ENCODE peak calls at places on chromosomes 12 and 14, in six cellular contexts. P is Right ventricle myocardium inferior, B is aorta, Q is lung, V is T-cell, L is HCT116. Z is an unnamed sample.

GRCh38 chr14:35336171-35337073 is 44.2 kb downstream of the PSMA6 start:
- ATAC-seq in Q (peak), L (no peak), V (no peak), P (peak), B (peak), Z (no peak)

GRCh38 chr12:47882796-47883546 is 21.8 kb downstream of the VDR start:
- ATAC-seq in P (peak), Q (peak), B (peak), L (no peak), V (peak), Z (peak)

GRCh38 chr14:103711516-103712431 is 3.5 kb downstream of the XRCC3 start:
- ATAC-seq in L (no peak), B (peak), Q (no peak), V (no peak), P (peak), Z (no peak)

GRCh38 chr12:75724913-75725312 is 213.5 kb upstream of the KRR1 start:
- ATAC-seq in Q (peak), B (peak), L (peak), V (no peak), P (peak), Z (no peak)

GRCh38 chr14:78970677-78971076 is 800.5 kb downstream of the NRXN3 start:
- ATAC-seq in V (no peak), Q (no peak), P (no peak), B (no peak), L (no peak), Z (no peak)

GRCh38 chr14:32820686-32821085 is 118.0 kb upstream of the NPAS3 start:
- ATAC-seq in Q (no peak), B (peak), V (no peak), L (no peak), P (peak), Z (no peak)

GRCh38 chr14:50677527-50678063 is 9.5 kb upstream of the SAV1 start:
- ATAC-seq in B (no peak), V (no peak), Q (no peak), P (no peak), L (peak), Z (peak)

GRCh38 chr14:52003324-52003723 is 14.0 kb downstream of the RTRAF start:
- ATAC-seq in L (no peak), B (no peak), P (peak), V (no peak), Q (no peak), Z (no peak)

GRCh38 chr14:77184396-77185092 is 2.9 kb downstream of the TMEM63C start:
- ATAC-seq in B (no peak), L (no peak), Q (no peak), P (no peak), V (no peak), Z (no peak)

GRCh38 chr12:94491489-94491888 is 31.8 kb upstream of the CEP83 start:
- ATAC-seq in B (no peak), Q (no peak), L (no peak), V (no peak), P (no peak), Z (no peak)

GRCh38 chr12:54394281-54394719 is 9.8 kb upstream of the ZNF385A start:
- ATAC-seq in Q (peak), L (peak), P (peak), V (no peak), B (peak), Z (no peak)

GRCh38 chr14:39555749-39556148 is 123.5 kb upstream of the FBXO33 start:
- ATAC-seq in V (no peak), B (peak), L (no peak), Q (no peak), P (peak), Z (no peak)

Z was measured in stimulated activated memory B cell treated with anti-CD40 and anti-IgM and Interleukin-4, amounts not matched to agents 10 μg/mL and 1 μg/mL and 100 μg/mL, for 72 hours.